ENCODE peak calls at places on chromosomes 5 and 9, in five cellular contexts. D, U, Q, C and I are unnamed samples. For H3K9me3 and H3K27me3, the result is how much of the 10 kb centered on the place peaks cover.

GRCh38 chr5:93192107-93192506 is 388.9 kb downstream of the NR2F1-AS1 start:
- DNase-seq in D (no peak), U (no peak), Q (no peak), C (peak), I (no peak)

GRCh38 chr5:171365351-171365750 is 22.3 kb upstream of the NPM1 start:
- DNase-seq in D (no peak), U (no peak), Q (peak), C (no peak), I (no peak)

GRCh38 chr5:134732819-134733218 is 5.5 kb upstream of the CAMLG start:
- DNase-seq in D (no peak), U (no peak), Q (no peak), C (no peak), I (no peak)

GRCh38 chr9:95991326-95991725 is 115.8 kb downstream of the ERCC6L2 start:
- DNase-seq in D (no peak), U (no peak), Q (no peak), C (no peak), I (no peak)

GRCh38 chr5:142816577-142816976 is 46.4 kb downstream of the ARHGAP26 start:
- DNase-seq in D (no peak), U (no peak), Q (peak), C (no peak), I (peak)

GRCh38 chr9:116549061-116549664 is 137.9 kb upstream of the TRIM32 start:
- DNase-seq in D (no peak), U (no peak), Q (peak), C (peak), I (peak)

GRCh38 chr9:117414906-117415583 is at the start of gene ASTN2:
- DNase-seq in D (no peak), U (no peak), Q (no peak), C (no peak), I (no peak)

GRCh38 chr5:157356576-157356975 is 90.7 kb downstream of the CYFIP2 start:
- DNase-seq in D (no peak), U (no peak), Q (no peak), C (no peak), I (no peak)

GRCh38 chr9:107410045-107410819 is 79.3 kb downstream of the KLF4 start:
- DNase-seq in D (no peak), U (no peak), Q (no peak), C (no peak), I (no peak)

GRCh38 chr5:81216152-81216551 is 17.0 kb upstream of the CKMT2 start:
- DNase-seq in D (no peak), U (no peak), Q (no peak), C (no peak), I (no peak)

GRCh38 chr5:8826491-8826890 is 719.4 kb downstream of the SEMA5A start:
- DNase-seq in D (no peak), U (no peak), Q (no peak), C (no peak), I (no peak)

GRCh38 chr5:141398608-141399007 is 861 bp downstream of the PCDHGB5 start:
- DNase-seq in D (no peak), U (no peak), Q (no peak), C (no peak), I (no peak)

GRCh38 chr5:141403387-141403786 is 809 bp downstream of the PCDHGA9 start:
- DNase-seq in D (no peak), U (no peak), Q (no peak), C (no peak), I (no peak)

DNA sequence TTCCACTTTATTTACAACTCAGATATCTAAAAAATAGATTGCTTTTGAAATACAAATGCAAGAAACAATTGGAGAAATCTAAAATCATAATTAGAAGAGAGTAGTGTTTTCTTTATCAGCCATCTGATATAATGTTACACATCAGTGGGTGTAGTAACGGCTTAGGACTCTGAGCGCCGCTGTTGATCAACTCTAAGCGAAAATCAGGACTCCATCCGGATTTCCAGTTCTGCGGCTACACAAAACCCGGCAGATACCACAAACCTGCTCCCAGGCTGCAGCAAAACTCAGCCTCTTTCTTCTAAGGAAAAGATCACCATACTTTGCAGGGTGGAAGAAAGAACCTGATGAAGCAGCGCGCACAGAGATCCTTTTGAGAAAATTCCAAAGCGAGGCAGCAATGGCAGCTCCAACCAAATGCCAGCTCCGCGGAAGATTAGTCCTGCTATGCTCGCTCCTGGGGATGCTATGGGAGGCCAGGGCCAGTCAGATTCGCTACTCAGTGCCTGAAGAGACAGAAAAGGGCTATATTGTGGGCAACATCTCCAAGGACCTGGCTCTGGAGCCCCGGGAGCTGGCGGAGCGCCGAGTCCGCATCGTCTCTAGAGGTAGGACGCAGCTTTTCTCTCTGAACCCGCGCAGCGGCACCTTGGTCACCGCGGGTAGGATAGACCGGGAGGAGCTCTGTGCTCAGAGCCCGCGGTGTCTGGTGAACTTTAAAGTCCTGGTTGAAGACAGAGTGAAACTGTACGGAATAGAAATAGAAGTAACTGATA is at the start of gene PCDHGA9:
- DNase-seq in D (no peak), U (no peak), Q (no peak), C (peak), I (no peak)
- H3K9me3 ChIP-seq in D (under half), U (under half), Q (under half), C (under half), I (half or more)

GRCh38 chr9:132166599-132166998 is 4.7 kb downstream of the NTNG2 start:
- DNase-seq in D (no peak), U (no peak), Q (no peak), C (no peak), I (no peak)
- H3K27me3 ChIP-seq in D (under half), U (under half), Q (half or more), C (under half), I (under half)

DNA sequence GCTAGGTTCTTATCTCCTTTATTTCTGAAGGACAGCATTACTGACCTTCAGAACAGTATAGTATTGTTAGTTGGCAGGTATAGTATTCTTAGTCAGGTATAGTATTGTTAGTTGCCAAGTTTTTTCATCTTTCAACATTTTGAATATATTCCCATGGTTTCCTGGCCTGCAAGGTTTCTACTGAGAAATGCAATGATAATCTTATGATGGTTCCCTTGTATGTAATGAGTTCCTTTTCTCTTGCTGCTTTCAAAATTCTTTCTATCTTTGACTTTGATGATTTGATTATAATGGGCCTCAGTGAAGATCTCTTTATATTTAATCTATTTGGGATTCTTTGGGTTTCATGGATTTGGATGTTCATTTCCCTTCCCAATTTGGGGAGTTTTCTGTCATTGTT is 12.4 kb upstream of the HSDL2 start:
- DNase-seq in D (no peak), U (no peak), Q (no peak), C (no peak), I (no peak)
- H3K9me3 ChIP-seq in D (under half), U (under half), Q (under half), C (under half), I (under half)

GRCh38 chr5:17046320-17046719 is 110.2 kb upstream of the MYO10 start:
- DNase-seq in D (no peak), U (no peak), Q (no peak), C (no peak), I (no peak)
- H3K27me3 ChIP-seq in D (under half), U (under half), Q (under half), C (under half), I (under half)

DNA sequence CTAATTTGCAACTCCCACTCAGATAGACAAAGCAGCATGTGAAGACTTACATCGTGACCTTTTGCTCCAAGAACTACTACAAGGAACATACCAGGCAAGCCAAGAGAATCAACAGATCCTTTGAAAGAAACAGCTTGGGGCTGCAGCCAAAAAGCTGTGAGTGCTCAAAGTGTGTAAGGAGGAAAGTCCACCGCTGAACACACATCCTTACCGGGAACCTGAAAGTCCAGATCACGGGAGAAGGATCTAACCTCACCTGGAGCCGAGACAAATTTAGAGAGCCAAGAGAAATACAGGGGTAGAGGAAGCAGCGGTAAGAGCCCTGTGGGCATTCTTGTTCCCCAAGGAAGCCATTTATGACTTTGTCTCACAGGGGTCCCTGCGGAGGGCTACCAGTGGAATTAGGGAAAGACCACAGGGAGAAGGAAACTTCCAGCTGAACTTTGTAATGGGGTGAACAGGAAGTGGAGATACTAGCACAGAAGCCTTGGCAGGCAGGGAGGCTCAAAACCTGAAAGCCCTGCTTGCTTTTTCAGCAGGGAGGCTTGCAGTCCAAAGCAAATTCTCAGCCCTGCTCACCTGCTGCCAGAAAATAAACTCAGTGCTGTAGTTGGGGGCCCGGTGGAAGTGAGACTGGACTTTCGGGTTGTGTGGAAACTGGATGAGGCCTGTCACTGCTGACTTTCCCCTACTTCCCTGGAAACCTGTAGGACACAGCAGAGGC is 350.2 kb downstream of the DTWD2 start:
- DNase-seq in D (no peak), U (no peak), Q (no peak), C (no peak), I (no peak)
- H3K9me3 ChIP-seq in D (under half), U (under half), Q (under half), C (under half), I (under half)

GRCh38 chr5:73306741-73307275 is 133.8 kb downstream of the TMEM174 start:
- DNase-seq in D (no peak), U (no peak), Q (no peak), C (no peak), I (no peak)
- H3K27me3 ChIP-seq in D (under half), U (under half), Q (half or more), C (under half), I (under half)

GRCh38 chr5:12357596-12357995 is 453.4 kb upstream of the CTNND2 start:
- DNase-seq in D (no peak), U (no peak), Q (no peak), C (no peak), I (no peak)
- H3K9me3 ChIP-seq in D (under half), U (under half), Q (under half), C (under half), I (under half)

DNA sequence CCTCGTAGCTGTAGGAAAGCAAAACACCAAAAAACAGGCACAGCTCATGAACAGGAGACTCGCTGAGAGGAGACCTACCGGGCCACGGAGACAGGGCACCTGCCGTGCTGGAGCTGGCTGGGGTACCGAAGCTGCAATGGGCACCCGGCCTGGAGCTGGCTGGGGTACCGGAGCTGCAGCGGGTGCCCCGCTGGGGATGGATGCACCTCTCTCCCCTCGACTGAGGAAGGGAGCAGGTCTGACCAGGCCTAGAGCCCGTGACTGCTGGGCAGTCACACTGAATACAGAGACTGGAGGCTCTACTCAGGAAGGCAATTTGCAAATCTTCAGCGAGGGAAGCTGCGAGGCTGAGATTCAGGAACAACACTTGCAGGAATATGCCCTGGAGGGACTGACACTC is 27.7 kb upstream of the LPCAT1 start:
- DNase-seq in D (no peak), U (no peak), Q (no peak), C (no peak), I (no peak)
- H3K27me3 ChIP-seq in D (under half), U (under half), Q (under half), C (under half), I (under half)

GRCh38 chr5:141399555-141400258 is 2.0 kb downstream of the PCDHGB5 start:
- DNase-seq in D (no peak), U (no peak), Q (no peak), C (no peak), I (no peak)
- H3K9me3 ChIP-seq in D (under half), U (under half), Q (under half), C (under half), I (half or more)